ENCODE peak calls at places on chromosome X, in four cellular contexts. F is K562, I is SK-N-SH, X is HL-60. Z is an unnamed sample.

GRCh38 chrX:73214366-73215094 is at the start of gene NAP1L2:
- DNase-seq in F (no peak), I (no peak), X (no peak), Z (no peak)

GRCh38 chrX:118847676-118848075 is 24.1 kb downstream of the ZCCHC12 start:
- DNase-seq in F (peak), I (peak), X (peak), Z (no peak)

GRCh38 chrX:33726281-33727160 is 405.6 kb downstream of the FAM47A start:
- DNase-seq in F (no peak), I (no peak), X (no peak), Z (no peak)

GRCh38 chrX:8043121-8043520 is 115.9 kb upstream of the PNPLA4 start:
- DNase-seq in F (no peak), I (no peak), X (no peak), Z (no peak)

GRCh38 chrX:81202989-81203388 is 1.1 kb downstream of the SH3BGRL start:
- DNase-seq in F (peak), I (no peak), X (no peak), Z (no peak)

GRCh38 chrX:49876750-49877149 is 2.5 kb upstream of the USP27X start:
- DNase-seq in F (peak), I (peak), X (peak), Z (no peak)

GRCh38 chrX:16870095-16870860 is at the start of gene RBBP7:
- DNase-seq in F (peak), I (peak), X (peak), Z (peak)

GRCh38 chrX:136047969-136048368 is 62.7 kb downstream of the SLC9A6 start:
- DNase-seq in F (no peak), I (no peak), X (no peak), Z (no peak)

GRCh38 chrX:17596051-17596450 is 141.2 kb upstream of the SCML1 start:
- DNase-seq in F (no peak), I (no peak), X (no peak), Z (no peak)

GRCh38 chrX:107450823-107451509 is 1.5 kb downstream of the FRMPD3 start:
- DNase-seq in F (peak), I (no peak), X (no peak), Z (no peak)

GRCh38 chrX:20571611-20572010 is 304.9 kb upstream of the RPS6KA3 start:
- DNase-seq in F (no peak), I (no peak), X (no peak), Z (no peak)

GRCh38 chrX:106415276-106415895 is 196.4 kb upstream of the RADX start:
- DNase-seq in F (peak), I (peak), X (peak), Z (no peak)

GRCh38 chrX:147736045-147736444 is 175.7 kb upstream of the FMR1 start:
- DNase-seq in F (no peak), I (no peak), X (no peak), Z (no peak)

GRCh38 chrX:123720486-123720885 is 12.4 kb downstream of the THOC2 start:
- DNase-seq in F (no peak), I (no peak), X (no peak), Z (no peak)

GRCh38 chrX:118807151-118808017 is 16.2 kb upstream of the ZCCHC12 start:
- DNase-seq in F (peak), I (peak), X (peak), Z (peak)

GRCh38 chrX:104112326-104112951 is at the start of gene ZCCHC18:
- DNase-seq in F (peak), I (peak), X (no peak), Z (no peak)

GRCh38 chrX:110442631-110443030 is 84.0 kb downstream of the RTL9 start:
- DNase-seq in F (peak), I (peak), X (peak), Z (no peak)

GRCh38 chrX:71911023-71911730 is 532 bp downstream of the NHSL2 start:
- DNase-seq in F (no peak), I (peak), X (no peak), Z (no peak)

GRCh38 chrX:146396409-146396808 is 413.2 kb upstream of the CXorf51B start:
- DNase-seq in F (no peak), I (no peak), X (no peak), Z (no peak)

GRCh38 chrX:13515181-13515930 is 54.0 kb upstream of the EGFL6 start:
- DNase-seq in F (no peak), I (no peak), X (no peak), Z (no peak)

GRCh38 chrX:25755179-25755578 is 383.0 kb upstream of the MAGEB18 start:
- DNase-seq in F (no peak), I (peak), X (no peak), Z (no peak)

GRCh38 chrX:41308884-41309655 is 24.9 kb upstream of the DDX3X start:
- DNase-seq in F (no peak), I (no peak), X (peak), Z (no peak)

GRCh38 chrX:104281564-104281963 is 26.8 kb upstream of the ESX1 start:
- DNase-seq in F (no peak), I (no peak), X (no peak), Z (no peak)

GRCh38 chrX:130260316-130260715 is 8.4 kb downstream of the ZNF280C start:
- DNase-seq in F (peak), I (no peak), X (no peak), Z (no peak)

GRCh38 chrX:65674351-65674893 is 7.0 kb downstream of the MSN start:
- DNase-seq in F (no peak), I (no peak), X (no peak), Z (no peak)

DNA sequence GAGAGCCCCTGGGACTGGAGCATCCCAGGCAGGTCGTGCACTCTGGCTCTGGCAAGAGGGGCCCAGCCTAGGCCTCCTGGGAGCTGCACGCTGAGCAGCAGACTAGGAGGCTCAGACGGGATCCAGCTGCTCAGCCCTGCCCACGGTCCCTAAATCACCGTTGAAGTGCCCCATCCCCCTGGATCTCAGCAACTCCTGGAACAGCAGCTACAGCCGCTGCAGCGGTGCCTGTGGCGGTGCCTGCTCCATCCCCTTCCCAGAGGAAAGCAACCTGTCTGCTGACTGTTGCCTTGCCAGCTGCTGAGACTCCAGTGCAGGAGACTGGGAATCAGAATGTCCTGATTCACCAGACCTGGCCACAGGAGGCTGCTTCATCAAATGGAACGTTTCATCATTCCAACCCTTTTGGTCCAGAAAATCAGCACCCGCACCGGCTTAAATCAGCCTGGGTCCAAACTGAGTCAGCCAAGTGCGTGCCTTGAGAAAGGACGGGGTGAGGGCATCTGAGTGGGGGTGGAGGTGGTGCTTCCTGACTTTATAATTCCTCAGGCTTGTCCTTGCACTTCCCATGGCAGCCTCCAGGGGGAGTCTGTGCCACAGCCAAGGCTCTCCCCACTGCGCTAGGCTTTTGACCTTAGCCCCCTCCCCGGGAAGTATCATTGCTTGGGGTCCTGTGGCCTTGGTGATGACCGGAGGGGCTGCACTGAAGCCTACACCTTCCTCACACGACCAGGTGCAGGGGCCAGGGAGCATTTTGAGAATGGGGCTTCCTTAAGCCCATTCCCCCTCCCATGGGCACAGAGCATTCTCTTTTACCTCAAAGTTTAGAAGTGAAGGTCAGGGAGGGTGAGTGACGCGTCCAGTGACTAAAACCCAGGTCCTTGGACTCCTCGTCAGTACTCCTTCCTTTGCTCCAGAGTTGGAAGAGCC is 6.5 kb downstream of the ZNF185 start:
- DNase-seq in F (peak), I (peak), X (peak), Z (no peak)
- TF ChIP-seq GABPA in F (no peak), I (no peak), X (no peak), Z (no peak)

GRCh38 chrX:45775462-45775861 is 574.8 kb upstream of the DIPK2B start:
- DNase-seq in F (no peak), I (no peak), X (no peak), Z (no peak)
- TF ChIP-seq GABPA in F (no peak), I (no peak), X (no peak), Z (no peak)

GRCh38 chrX:119996600-119997524 is 53.3 kb upstream of the NKAP start:
- DNase-seq in F (no peak), I (no peak), X (no peak), Z (no peak)

GRCh38 chrX:119997570-119997969 is 54.0 kb upstream of the NKAP start:
- DNase-seq in F (no peak), I (no peak), X (no peak), Z (no peak)

GRCh38 chrX:119999087-119999634 is 55.6 kb upstream of the NKAP start:
- DNase-seq in F (no peak), I (no peak), X (no peak), Z (no peak)

GRCh38 chrX:120000490-120001246 is 57.1 kb upstream of the NKAP start:
- DNase-seq in F (no peak), I (no peak), X (no peak), Z (no peak)

DNA sequence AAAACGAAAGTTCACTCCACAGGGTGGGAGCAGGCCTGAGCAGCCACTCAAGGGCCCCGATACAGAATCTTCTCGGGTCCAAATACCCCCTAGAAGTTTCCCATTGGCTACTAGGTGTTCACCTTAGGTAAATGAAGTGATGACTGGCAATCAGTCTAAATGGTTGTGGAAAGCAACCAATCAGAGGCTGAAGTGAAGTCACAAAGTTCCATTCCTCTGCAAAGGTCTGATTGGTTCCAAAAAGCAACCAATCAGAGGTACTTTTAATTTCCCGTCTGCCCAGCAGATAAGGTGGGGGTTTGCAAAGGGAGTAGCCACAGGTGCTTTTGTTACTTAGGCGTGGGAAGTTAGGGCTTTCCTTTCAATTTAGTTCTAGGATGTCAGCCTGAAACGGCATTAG is 58.2 kb upstream of the NKAP start:
- DNase-seq in F (no peak), I (no peak), X (no peak), Z (no peak)
- TF ChIP-seq GABPA in F (no peak), I (no peak), X (no peak), Z (no peak)

GRCh38 chrX:9786839-9787635 is 808 bp downstream of the SHROOM2 start:
- DNase-seq in F (no peak), I (peak), X (no peak), Z (no peak)
- TF ChIP-seq GABPA in F (no peak), I (no peak), X (no peak), Z (no peak)

GRCh38 chrX:56232221-56233082 is at the start of gene KLF8:
- DNase-seq in F (peak), I (no peak), X (peak), Z (no peak)
- TF ChIP-seq GABPA in F (no peak), I (no peak), X (no peak), Z (no peak)

GRCh38 chrX:75746891-75747639 is 38.0 kb downstream of the MAGEE2 start:
- DNase-seq in F (peak), I (peak), X (no peak), Z (no peak)
- TF ChIP-seq GABPA in F (no peak), I (peak), X (no peak), Z (no peak)

DNA sequence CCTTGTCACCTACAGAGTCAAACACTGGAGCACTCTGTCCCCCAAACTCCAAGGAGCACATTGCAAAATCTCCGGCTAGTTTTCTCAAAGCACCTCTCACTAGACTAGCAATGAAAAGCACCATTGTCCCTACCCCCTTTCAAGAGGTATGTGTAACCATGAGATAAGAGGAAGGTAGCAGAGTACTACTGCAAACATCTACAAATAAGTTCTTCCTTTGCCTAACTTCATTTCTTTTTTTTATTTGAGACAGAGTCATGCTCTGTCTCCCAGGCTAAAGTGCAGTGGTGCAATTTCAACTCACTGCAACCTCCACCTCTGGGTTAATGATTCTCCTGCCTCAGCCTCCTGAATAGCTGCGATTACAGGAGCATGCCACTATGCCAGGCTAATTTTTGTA is 17.7 kb downstream of the PPP4R3C start:
- DNase-seq in F (no peak), I (no peak), X (no peak), Z (no peak)
- TF ChIP-seq GABPA in F (no peak), I (no peak), X (no peak), Z (no peak)

GRCh38 chrX:47178337-47178736 is 15.3 kb upstream of the UBA1 start:
- DNase-seq in F (no peak), I (no peak), X (no peak), Z (no peak)
- TF ChIP-seq GABPA in F (no peak), I (no peak), X (no peak), Z (no peak)